ENCODE peak calls at places on chromosomes 16 and 17, in five cellular contexts. One of them, this sample, is unnamed.

GRCh38 chr17:73308017-73308823 is 3.6 kb downstream of the CDC42EP4 start:
- DNase-seq in hepatocyte: peak
- DNase-seq in GM23338: no peak
- DNase-seq in neural progenitor cell: no peak
- DNase-seq in PC-3: peak
- DNase-seq in this sample: peak

GRCh38 chr17:3879591-3880417 is 13.0 kb downstream of the CAMKK1 start:
- DNase-seq in hepatocyte: peak
- DNase-seq in GM23338: no peak
- DNase-seq in neural progenitor cell: peak
- DNase-seq in PC-3: no peak
- DNase-seq in this sample: no peak

GRCh38 chr17:50507871-50508572 is at the start of gene MYCBPAP:
- DNase-seq in hepatocyte: peak
- DNase-seq in GM23338: peak
- DNase-seq in neural progenitor cell: peak
- DNase-seq in PC-3: peak
- DNase-seq in this sample: peak

GRCh38 chr16:76428858-76429257 is 151.7 kb downstream of the CNTNAP4 start:
- DNase-seq in hepatocyte: peak
- DNase-seq in GM23338: no peak
- DNase-seq in neural progenitor cell: no peak
- DNase-seq in PC-3: peak
- DNase-seq in this sample: no peak

GRCh38 chr17:47810200-47810821 is 11.3 kb downstream of the OSBPL7 start:
- DNase-seq in hepatocyte: peak
- DNase-seq in GM23338: peak
- DNase-seq in neural progenitor cell: no peak
- DNase-seq in PC-3: peak
- DNase-seq in this sample: peak

GRCh38 chr17:79749156-79749815 is 18.5 kb downstream of the ENPP7 start:
- DNase-seq in hepatocyte: no peak
- DNase-seq in GM23338: no peak
- DNase-seq in neural progenitor cell: peak
- DNase-seq in PC-3: peak
- DNase-seq in this sample: peak

GRCh38 chr16:84694980-84695379 is 4.8 kb upstream of the USP10 start:
- DNase-seq in hepatocyte: no peak
- DNase-seq in GM23338: no peak
- DNase-seq in neural progenitor cell: no peak
- DNase-seq in PC-3: no peak
- DNase-seq in this sample: no peak

GRCh38 chr16:81500833-81501521 is 56.4 kb downstream of the CMIP start:
- DNase-seq in hepatocyte: no peak
- DNase-seq in GM23338: no peak
- DNase-seq in neural progenitor cell: no peak
- DNase-seq in PC-3: peak
- DNase-seq in this sample: no peak

GRCh38 chr17:75908201-75908600 is 3.5 kb upstream of the MRPL38 start:
- DNase-seq in hepatocyte: no peak
- DNase-seq in GM23338: no peak
- DNase-seq in neural progenitor cell: no peak
- DNase-seq in PC-3: no peak
- DNase-seq in this sample: peak

GRCh38 chr17:56762144-56762543 is 71.6 kb downstream of the C17orf67 start:
- DNase-seq in hepatocyte: no peak
- DNase-seq in GM23338: no peak
- DNase-seq in neural progenitor cell: no peak
- DNase-seq in PC-3: no peak
- DNase-seq in this sample: no peak

GRCh38 chr17:56765449-56765848 is 68.3 kb downstream of the C17orf67 start:
- DNase-seq in hepatocyte: no peak
- DNase-seq in GM23338: no peak
- DNase-seq in neural progenitor cell: no peak
- DNase-seq in PC-3: no peak
- DNase-seq in this sample: no peak

GRCh38 chr17:56761387-56761786 is 72.3 kb downstream of the C17orf67 start:
- DNase-seq in hepatocyte: no peak
- DNase-seq in GM23338: no peak
- DNase-seq in neural progenitor cell: no peak
- DNase-seq in PC-3: peak
- DNase-seq in this sample: no peak

GRCh38 chr17:56762988-56763387 is 70.7 kb downstream of the C17orf67 start:
- DNase-seq in hepatocyte: no peak
- DNase-seq in GM23338: no peak
- DNase-seq in neural progenitor cell: no peak
- DNase-seq in PC-3: no peak
- DNase-seq in this sample: no peak
- TF ChIP-seq EZH2phosphoT487 in hepatocyte: no peak
- TF ChIP-seq EZH2phosphoT487 in GM23338: no peak
- TF ChIP-seq EZH2phosphoT487 in neural progenitor cell: no peak
- TF ChIP-seq EZH2phosphoT487 in PC-3: no peak
- TF ChIP-seq EZH2phosphoT487 in this sample: no peak

GRCh38 chr16:70694088-70694487 is 8.2 kb upstream of the MTSS2 start:
- DNase-seq in hepatocyte: no peak
- DNase-seq in GM23338: peak
- DNase-seq in neural progenitor cell: peak
- DNase-seq in PC-3: peak
- DNase-seq in this sample: peak

GRCh38 chr16:70696368-70696767 is 10.5 kb upstream of the MTSS2 start:
- DNase-seq in hepatocyte: no peak
- DNase-seq in GM23338: no peak
- DNase-seq in neural progenitor cell: no peak
- DNase-seq in PC-3: no peak
- DNase-seq in this sample: no peak

GRCh38 chr16:70693231-70693671 is 7.4 kb upstream of the MTSS2 start:
- DNase-seq in hepatocyte: peak
- DNase-seq in GM23338: no peak
- DNase-seq in neural progenitor cell: no peak
- DNase-seq in PC-3: no peak
- DNase-seq in this sample: peak

GRCh38 chr16:70695351-70696070 is 9.7 kb upstream of the MTSS2 start:
- DNase-seq in hepatocyte: no peak
- DNase-seq in GM23338: peak
- DNase-seq in neural progenitor cell: peak
- DNase-seq in PC-3: peak
- DNase-seq in this sample: no peak

GRCh38 chr16:70694517-70695218 is 8.8 kb upstream of the MTSS2 start:
- DNase-seq in hepatocyte: no peak
- DNase-seq in GM23338: no peak
- DNase-seq in neural progenitor cell: no peak
- DNase-seq in PC-3: no peak
- DNase-seq in this sample: peak
- H3K4me2 ChIP-seq in hepatocyte: no peak
- H3K4me2 ChIP-seq in GM23338: peak
- H3K4me2 ChIP-seq in neural progenitor cell: peak
- H3K4me2 ChIP-seq in PC-3: peak
- H3K4me2 ChIP-seq in this sample: peak

GRCh38 chr17:30236807-30237206 is 1.3 kb upstream of the SLC6A4 start:
- DNase-seq in hepatocyte: peak
- DNase-seq in GM23338: peak
- DNase-seq in neural progenitor cell: peak
- DNase-seq in PC-3: peak
- DNase-seq in this sample: peak

GRCh38 chr17:30238387-30239088 is 3.0 kb upstream of the SLC6A4 start:
- DNase-seq in hepatocyte: no peak
- DNase-seq in GM23338: peak
- DNase-seq in neural progenitor cell: peak
- DNase-seq in PC-3: no peak
- DNase-seq in this sample: no peak

GRCh38 chr17:30238003-30238344 is 2.5 kb upstream of the SLC6A4 start:
- DNase-seq in hepatocyte: no peak
- DNase-seq in GM23338: no peak
- DNase-seq in neural progenitor cell: no peak
- DNase-seq in PC-3: no peak
- DNase-seq in this sample: no peak

GRCh38 chr17:30236297-30236624 is 764 bp upstream of the SLC6A4 start:
- DNase-seq in hepatocyte: no peak
- DNase-seq in GM23338: no peak
- DNase-seq in neural progenitor cell: no peak
- DNase-seq in PC-3: no peak
- DNase-seq in this sample: no peak

GRCh38 chr17:30237296-30238002 is 2.0 kb upstream of the SLC6A4 start:
- DNase-seq in hepatocyte: no peak
- DNase-seq in GM23338: peak
- DNase-seq in neural progenitor cell: peak
- DNase-seq in PC-3: no peak
- DNase-seq in this sample: peak
- TF ChIP-seq EZH2phosphoT487 in hepatocyte: no peak
- TF ChIP-seq EZH2phosphoT487 in GM23338: no peak
- TF ChIP-seq EZH2phosphoT487 in neural progenitor cell: no peak
- TF ChIP-seq EZH2phosphoT487 in PC-3: no peak
- TF ChIP-seq EZH2phosphoT487 in this sample: no peak

DNA sequence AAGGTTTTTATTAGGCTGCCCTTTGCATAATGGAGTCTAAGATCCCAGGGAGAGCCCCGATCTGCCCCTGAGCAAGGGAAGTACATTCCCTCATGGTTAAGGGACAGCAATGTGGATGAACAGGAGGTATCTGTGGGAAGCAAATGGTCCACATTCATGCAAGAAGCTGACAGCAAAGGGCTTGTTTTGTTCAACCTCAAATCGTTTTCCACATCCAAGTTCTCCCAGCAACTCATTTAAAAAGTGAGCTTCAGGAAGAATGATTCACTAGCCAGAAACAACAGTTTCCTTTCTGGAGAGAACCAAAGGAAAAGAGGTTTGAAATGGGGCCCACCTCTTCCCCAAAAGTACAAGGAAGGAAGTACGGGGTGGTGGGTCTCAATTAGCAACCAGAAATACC is 9.4 kb downstream of the HSPB9 start:
- DNase-seq in hepatocyte: no peak
- DNase-seq in GM23338: no peak
- DNase-seq in neural progenitor cell: no peak
- DNase-seq in PC-3: no peak
- DNase-seq in this sample: peak
- H3K4me2 ChIP-seq in hepatocyte: no peak
- H3K4me2 ChIP-seq in GM23338: no peak
- H3K4me2 ChIP-seq in neural progenitor cell: no peak
- H3K4me2 ChIP-seq in PC-3: no peak
- H3K4me2 ChIP-seq in this sample: peak